ENCODE peak calls at places on chromosomes 3 and 15, in five cellular contexts. H is GM10248; Z is central memory CD8-positive, alpha-beta T cell; F is cerebellar cortex; B is non-pigmented ciliary epithelial cell. Q is an unnamed sample.

GRCh38 chr15:100764778-100765457 is 114.7 kb upstream of the ALDH1A3 start:
- DNase-seq in H (peak), F (no peak), Z (no peak), B (no peak), Q (peak)

GRCh38 chr15:42203891-42204290 is 4.2 kb downstream of the VPS39 start:
- DNase-seq in Z (no peak), B (no peak), H (no peak), F (no peak), Q (no peak)

GRCh38 chr15:62727501-62727900 is 315.0 kb upstream of the TPM1 start:
- DNase-seq in F (no peak), H (no peak), Z (no peak), B (no peak), Q (no peak)

GRCh38 chr3:118501152-118501551 is 533.5 kb downstream of the IGSF11 start:
- DNase-seq in B (no peak), F (no peak), H (no peak), Z (no peak), Q (no peak)

GRCh38 chr15:98428253-98428989 is 219.9 kb upstream of the IGF1R start:
- DNase-seq in F (peak), Z (peak), B (no peak), H (peak), Q (no peak)

GRCh38 chr3:129599607-129600006 is 6.9 kb downstream of the PLXND1 start:
- DNase-seq in H (no peak), B (no peak), Z (no peak), F (peak), Q (no peak)

GRCh38 chr15:24678485-24678884 is 2.9 kb downstream of the NPAP1 start:
- DNase-seq in Z (no peak), B (no peak), F (no peak), H (no peak), Q (no peak)

GRCh38 chr3:169077394-169077906 is 586.1 kb downstream of the MECOM start:
- DNase-seq in Z (no peak), B (no peak), H (peak), F (no peak), Q (no peak)

GRCh38 chr3:120420855-120421570 is 29.8 kb downstream of the FSTL1 start:
- DNase-seq in H (no peak), B (no peak), F (no peak), Z (no peak), Q (no peak)

GRCh38 chr3:9884555-9885165 is 4.6 kb upstream of the CIDEC start:
- DNase-seq in F (no peak), H (no peak), B (peak), Z (no peak), Q (no peak)

GRCh38 chr15:72685925-72686794 is at the start of the genes BBS4 and HIGD2B:
- DNase-seq in H (peak), Z (peak), B (no peak), F (peak), Q (no peak)

GRCh38 chr3:12995389-12996180 is 77.6 kb downstream of the IQSEC1 start:
- DNase-seq in H (no peak), B (no peak), F (no peak), Z (no peak), Q (no peak)

GRCh38 chr3:57105585-57105984 is 45.1 kb downstream of the SPATA12 start:
- DNase-seq in F (no peak), Z (no peak), B (no peak), H (no peak), Q (no peak)

GRCh38 chr3:69963643-69964042 is 35.9 kb upstream of the SAMMSON start:
- DNase-seq in Z (no peak), B (no peak), H (no peak), F (no peak), Q (no peak)

GRCh38 chr3:113231391-113231790 is 20.0 kb downstream of the BOC start:
- DNase-seq in Z (no peak), H (no peak), B (no peak), F (no peak), Q (no peak)

GRCh38 chr3:76551739-76552138 is 488.2 kb upstream of the ROBO2 start:
- DNase-seq in H (no peak), B (no peak), Z (no peak), F (no peak), Q (no peak)

GRCh38 chr3:64895095-64895494 is 207.3 kb upstream of the ADAMTS9 start:
- DNase-seq in B (no peak), Z (no peak), F (no peak), H (no peak), Q (no peak)

GRCh38 chr3:6799264-6799915 is 61.5 kb upstream of the GRM7 start:
- DNase-seq in H (peak), Z (no peak), B (no peak), F (peak), Q (no peak)

GRCh38 chr15:54131410-54131809 is 153.2 kb downstream of the UNC13C start:
- DNase-seq in F (no peak), H (no peak), Z (no peak), B (no peak), Q (no peak)

GRCh38 chr3:155031191-155031590 is 48.9 kb upstream of the MME start:
- DNase-seq in Z (no peak), H (no peak), B (no peak), F (no peak), Q (no peak)

GRCh38 chr15:65980824-65981456 is 111.6 kb downstream of the RAB11A start:
- DNase-seq in B (peak), F (peak), Z (no peak), H (peak), Q (no peak)

GRCh38 chr15:34753236-34753894 is 1.4 kb downstream of the GJD2 start:
- DNase-seq in H (no peak), B (peak), F (peak), Z (no peak), Q (peak)

GRCh38 chr15:62059818-62060115 is 480 bp downstream of the VPS13C start:
- DNase-seq in F (peak), B (no peak), H (peak), Z (peak), Q (no peak)

GRCh38 chr3:168051579-168052183 is 44.0 kb downstream of the GOLIM4 start:
- DNase-seq in B (no peak), Z (no peak), H (peak), F (no peak), Q (no peak)

GRCh38 chr3:136671921-136672320 is 80.3 kb downstream of the STAG1 start:
- DNase-seq in B (peak), Z (no peak), F (no peak), H (no peak), Q (no peak)

GRCh38 chr3:22245122-22245521 is 494.1 kb upstream of the ZNF385D start:
- DNase-seq in Z (no peak), F (no peak), B (peak), H (no peak), Q (peak)

GRCh38 chr3:136624894-136625815 is 127.0 kb downstream of the STAG1 start:
- DNase-seq in H (no peak), Z (no peak), F (no peak), B (no peak), Q (no peak)

GRCh38 chr3:127689266-127689860 is 16.6 kb downstream of the ABTB1 start:
- DNase-seq in F (no peak), B (no peak), Z (no peak), H (no peak), Q (no peak)

GRCh38 chr15:49438970-49439631 is 16.1 kb downstream of the FGF7 start:
- DNase-seq in B (no peak), H (no peak), Z (no peak), F (no peak), Q (no peak)

GRCh38 chr3:136189859-136190617 is 6.1 kb downstream of the MSL2 start:
- DNase-seq in H (no peak), F (no peak), B (no peak), Z (no peak), Q (no peak)

GRCh38 chr15:80175436-80175835 is 22.6 kb downstream of the FAH start:
- DNase-seq in F (no peak), B (no peak), Z (no peak), H (no peak), Q (no peak)

GRCh38 chr3:185900228-185900627 is 37.6 kb downstream of the TRA2B start:
- DNase-seq in Z (no peak), F (peak), B (peak), H (no peak), Q (peak)

GRCh38 chr15:62119926-62120273 is 45.2 kb downstream of the C2CD4B start:
- DNase-seq in H (no peak), F (no peak), B (no peak), Z (no peak), Q (no peak)

GRCh38 chr3:138394156-138394555 is 40.3 kb upstream of the ESYT3 start:
- DNase-seq in F (no peak), H (no peak), Z (no peak), B (no peak), Q (no peak)